ENCODE peak calls at places on chromosomes 16 and 17, in five cellular contexts. G is endodermal cell; B is uterus; H is AG04450; K is naive thymus-derived CD4-positive, alpha-beta T cell. R is an unnamed sample.

GRCh38 chr17:35373984-35374765 is 754 bp upstream of the SLFN11 start:
- DNase-seq in K (peak; percentile 35), G (peak; percentile 80), B (peak; percentile 64), H (no peak), R (peak; percentile 66)

GRCh38 chr17:36928450-36929125 is 8.7 kb upstream of the LHX1 start:
- DNase-seq in B (no peak), K (no peak), G (peak; percentile 59), H (no peak), R (no peak)

GRCh38 chr16:28040039-28040438 is 23.5 kb downstream of the GSG1L start:
- DNase-seq in K (no peak), G (peak; percentile 68), H (no peak), B (no peak), R (no peak)

GRCh38 chr17:38746004-38746892 is 1.9 kb downstream of the PCGF2 start:
- DNase-seq in B (no peak), G (peak; percentile 68), K (no peak), H (no peak), R (no peak)

GRCh38 chr17:64130559-64131001 is 636 bp upstream of the ERN1 start:
- DNase-seq in B (peak; percentile 60), K (no peak), G (no peak), H (no peak), R (no peak)

GRCh38 chr17:38897176-38897575 is 27.3 kb downstream of the LASP1 start:
- DNase-seq in G (no peak), B (peak; percentile 78), K (no peak), H (no peak), R (no peak)

GRCh38 chr16:51416921-51417320 is 265.9 kb upstream of the SALL1 start:
- DNase-seq in B (no peak), K (no peak), H (peak; percentile 24), G (no peak), R (no peak)

GRCh38 chr17:20206591-20206990 is 197.4 kb downstream of the SPECC1 start:
- DNase-seq in G (no peak), H (peak; percentile 41), B (no peak), K (no peak), R (no peak)

GRCh38 chr16:67571981-67572431 is 9.7 kb downstream of the CTCF start:
- DNase-seq in H (no peak), B (no peak), K (no peak), G (no peak), R (no peak)

GRCh38 chr17:4509402-4509801 is 10.7 kb downstream of the SPNS2 start:
- DNase-seq in B (no peak), H (no peak), K (peak; percentile 12), G (no peak), R (no peak)

GRCh38 chr17:75191584-75191983 is 8.8 kb upstream of the SUMO2 start:
- DNase-seq in H (no peak), G (no peak), K (no peak), B (no peak), R (no peak)

GRCh38 chr17:77184474-77184873 is 43.7 kb downstream of the SEC14L1 start:
- DNase-seq in H (no peak), K (no peak), B (no peak), G (no peak), R (no peak)

GRCh38 chr17:40675905-40676304 is 10.9 kb upstream of the KRT222 start:
- DNase-seq in K (no peak), B (no peak), G (no peak), H (no peak), R (no peak)

GRCh38 chr16:20221208-20221607 is 106.1 kb downstream of the GP2 start:
- DNase-seq in H (no peak), B (no peak), K (no peak), G (no peak), R (no peak)

GRCh38 chr16:75264999-75265910 is 13.8 kb upstream of the BCAR1 start:
- DNase-seq in G (peak; percentile 73), H (no peak), B (peak; percentile 53), K (no peak), R (no peak)

GRCh38 chr17:596763-597644 is 117.6 kb downstream of the VPS53 start:
- DNase-seq in H (no peak), B (no peak), G (no peak), K (no peak), R (no peak)

GRCh38 chr17:43351686-43352085 is 47.1 kb upstream of the ARL4D start:
- DNase-seq in B (no peak), H (no peak), K (no peak), G (no peak), R (no peak)

GRCh38 chr16:81693467-81694303 is 85.4 kb upstream of the PLCG2 start:
- DNase-seq in H (no peak), K (no peak), G (no peak), B (no peak), R (no peak)

GRCh38 chr17:45696442-45696841 is 87.7 kb upstream of the CRHR1 start:
- DNase-seq in K (no peak), B (no peak), G (no peak), H (no peak), R (no peak)

GRCh38 chr17:45690876-45691275 is 93.2 kb upstream of the CRHR1 start:
- DNase-seq in H (no peak), K (no peak), G (no peak), B (no peak), R (no peak)

GRCh38 chr17:45688820-45689219 is 95.3 kb upstream of the CRHR1 start:
- DNase-seq in B (no peak), H (no peak), K (no peak), G (no peak), R (no peak)

GRCh38 chr17:45693792-45694191 is 90.3 kb upstream of the CRHR1 start:
- DNase-seq in H (no peak), K (no peak), G (no peak), B (no peak), R (no peak)

DNA sequence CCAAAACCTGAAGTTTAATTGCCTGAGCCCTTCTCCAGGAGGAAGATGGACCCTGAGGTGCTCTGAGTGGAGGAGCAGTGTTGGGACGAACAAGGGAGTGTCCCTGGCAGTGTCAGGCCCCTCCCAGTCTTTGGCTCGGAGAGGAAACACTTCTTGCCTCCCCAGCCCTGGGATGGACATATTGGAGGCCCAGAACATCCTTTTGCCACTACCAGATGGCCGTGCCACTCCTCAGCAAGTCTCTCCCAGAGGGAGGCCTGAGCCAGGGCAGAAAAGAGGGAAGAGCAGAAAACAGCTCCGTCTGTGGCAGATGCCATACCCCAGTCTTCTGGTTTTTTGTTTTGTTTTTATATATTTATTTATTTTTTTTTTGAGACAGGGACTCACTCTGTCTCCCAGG is 91.5 kb upstream of the CRHR1 start:
- DNase-seq in H (no peak), G (no peak), B (no peak), K (no peak), R (no peak)
- H3K4me3 ChIP-seq in H (no peak overlapping the region), G (no peak overlapping the region), B (no peak overlapping the region), K (no peak overlapping the region), R (no peak overlapping the region)

DNA sequence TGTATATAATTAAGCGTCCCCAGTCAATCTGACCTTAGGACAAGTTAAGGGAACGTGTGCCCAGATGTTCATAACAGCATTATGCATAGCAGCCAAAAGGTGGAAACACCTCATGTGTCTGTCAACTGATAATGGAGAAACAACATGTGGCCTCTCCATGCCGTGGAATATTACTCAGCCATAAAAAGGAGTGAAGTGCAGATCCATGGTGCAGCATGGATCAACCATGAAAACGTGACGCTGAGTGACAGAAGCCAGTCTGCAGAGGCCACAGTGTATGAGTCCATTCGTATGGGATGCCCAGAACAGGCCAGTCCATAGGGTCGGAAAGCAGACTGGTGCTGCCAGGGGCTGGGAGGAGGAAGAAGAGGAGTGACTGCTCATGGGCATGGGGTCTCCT is 161.0 kb upstream of the CIBAR2 start:
- DNase-seq in B (no peak), K (no peak), H (no peak), G (no peak), R (no peak)
- H3K27me3 ChIP-seq in B (no peaks in the 10 kb centered on the region), K (no peaks in the 10 kb centered on the region), H (no peaks in the 10 kb centered on the region), G (no peaks in the 10 kb centered on the region), R (no peaks in the 10 kb centered on the region)

GRCh38 chr17:82200135-82200534 is 12.5 kb downstream of the CCDC57 start:
- DNase-seq in B (no peak), H (no peak), K (no peak), G (no peak), R (no peak)
- H3K4me3 ChIP-seq in B (no peak overlapping the region), H (no peak overlapping the region), K (peak overlapping the region; percentile 6), G (no peak overlapping the region), R (no peak overlapping the region)

DNA sequence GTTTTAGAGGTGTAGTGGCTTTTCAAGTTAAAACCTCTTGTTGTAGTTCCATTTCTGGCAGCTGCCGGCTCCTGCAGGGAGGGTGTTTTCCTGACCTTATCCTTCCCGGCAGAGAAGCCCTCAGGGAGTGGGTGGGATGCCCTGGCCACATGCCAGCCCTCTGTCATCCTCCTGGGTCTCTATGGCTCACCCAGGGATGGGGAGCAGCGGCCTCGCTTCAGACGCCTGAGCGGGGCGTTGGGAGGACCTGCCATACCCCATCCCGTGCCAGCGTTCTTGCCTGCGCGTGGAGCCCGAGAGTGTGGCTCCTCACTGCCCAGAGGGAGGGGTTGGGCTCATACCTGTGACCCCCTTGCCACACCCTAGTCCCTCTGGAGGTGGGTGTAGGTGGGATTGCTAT is 11.9 kb downstream of the KCNJ12 start:
- DNase-seq in H (no peak), B (no peak), K (no peak), G (no peak), R (no peak)
- H3K27me3 ChIP-seq in H (peaks cover 42% of the 10 kb centered on the region), B (no peaks in the 10 kb centered on the region), K (no peaks in the 10 kb centered on the region), G (no peaks in the 10 kb centered on the region), R (no peaks in the 10 kb centered on the region)

DNA sequence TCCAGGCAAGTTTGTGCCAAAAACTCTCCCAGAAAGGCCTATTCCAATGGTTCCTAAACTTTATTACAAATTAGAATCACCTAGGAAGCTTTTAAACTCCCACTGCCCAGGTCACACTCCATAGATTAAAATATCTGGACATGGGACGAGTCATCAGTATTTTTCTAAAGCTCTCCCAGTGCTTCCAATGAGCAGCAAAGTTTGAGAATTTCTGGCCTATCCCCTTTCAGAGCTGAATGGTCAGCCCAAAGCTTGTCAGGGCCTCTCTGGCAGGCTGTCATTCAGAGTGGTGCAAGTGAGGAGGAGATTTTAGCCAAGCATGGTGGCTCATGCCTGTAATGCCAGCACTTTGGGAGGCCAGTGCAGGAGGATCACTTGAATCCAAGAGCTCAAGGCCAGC is 2.4 kb downstream of the BCL6B start:
- DNase-seq in B (no peak), H (no peak), K (no peak), G (peak; percentile 36), R (no peak)
- H3K4me3 ChIP-seq in B (no peak overlapping the region), H (no peak overlapping the region), K (no peak overlapping the region), G (no peak overlapping the region), R (no peak overlapping the region)

R was measured in GM06990.